ENCODE peak calls at places on chromosomes 16 and 17, in four cellular contexts. G, Z, S and M are unnamed samples.

GRCh38 chr17:44960654-44961053 is 7.4 kb downstream of the C1QL1 start:
- DNase-seq in S (no peak), Z (no peak), G (no peak), M (no peak)

GRCh38 chr16:89015271-89015859 is 38.4 kb upstream of the CBFA2T3 start:
- DNase-seq in S (no peak), G (no peak), Z (no peak), M (no peak)

GRCh38 chr17:46842835-46843234 is 8.5 kb upstream of the WNT9B start:
- DNase-seq in S (no peak), G (no peak), Z (no peak), M (no peak)

GRCh38 chr17:45986056-45986455 is 13.0 kb upstream of the STH start:
- DNase-seq in Z (no peak), S (no peak), G (no peak), M (no peak)

GRCh38 chr17:57956311-57957119 is 1.3 kb upstream of the CUEDC1 start:
- DNase-seq in Z (peak; percentile 16), G (no peak), S (no peak), M (no peak)

GRCh38 chr17:72237223-72237622 is 116.4 kb downstream of the SOX9 start:
- DNase-seq in Z (no peak), G (no peak), S (no peak), M (no peak)

GRCh38 chr16:23564964-23565363 is 7.4 kb downstream of the UBFD1 start:
- DNase-seq in S (no peak), Z (no peak), G (no peak), M (no peak)

GRCh38 chr16:17408296-17408695 is 62.5 kb downstream of the XYLT1 start:
- DNase-seq in S (peak; percentile 39), Z (no peak), G (no peak), M (no peak)

GRCh38 chr17:72952641-72953313 is 139.7 kb downstream of the SLC39A11 start:
- DNase-seq in S (no peak), Z (no peak), G (no peak), M (no peak)

GRCh38 chr17:9292563-9292941 is 271.2 kb downstream of the NTN1 start:
- DNase-seq in Z (no peak), S (no peak), G (no peak), M (no peak)

GRCh38 chr17:19644493-19645210 is 3.9 kb upstream of the ALDH3A2 start:
- DNase-seq in G (no peak), Z (no peak), S (no peak), M (no peak)

GRCh38 chr16:55703003-55704001 is 47.5 kb downstream of the SLC6A2 start:
- DNase-seq in G (peak; percentile 28), Z (no peak), S (no peak), M (peak; percentile 49)

GRCh38 chr17:15395091-15395490 is 53.7 kb upstream of the TEKT3 start:
- DNase-seq in Z (no peak), S (no peak), G (no peak), M (no peak)

GRCh38 chr16:2686912-2687507 is 4.7 kb downstream of the KCTD5 start:
- DNase-seq in G (no peak), Z (no peak), S (no peak), M (no peak)

GRCh38 chr16:50261707-50262235 is 4.6 kb upstream of the ADCY7 start:
- DNase-seq in S (no peak), G (no peak), Z (no peak), M (no peak)

GRCh38 chr16:56824335-56824734 is 40.7 kb upstream of the SLC12A3 start:
- DNase-seq in Z (no peak), S (no peak), G (no peak), M (no peak)

GRCh38 chr17:35046740-35047283 is 16.7 kb downstream of the RFFL start:
- DNase-seq in G (no peak), Z (peak; percentile 22), S (peak; percentile 8), M (peak; percentile 32)

GRCh38 chr17:75457047-75457654 is 716 bp downstream of the TMEM94 start:
- DNase-seq in G (peak; percentile 15), Z (peak; percentile 17), S (no peak), M (no peak)

GRCh38 chr17:46151762-46152161 is 41.5 kb downstream of the KANSL1 start:
- DNase-seq in G (no peak), S (no peak), Z (no peak), M (no peak)

GRCh38 chr17:61396586-61397085 is 3.0 kb upstream of the TBX2 start:
- DNase-seq in G (no peak), S (no peak), Z (no peak), M (no peak)

GRCh38 chr17:66415366-66416206 is 113.2 kb downstream of the PRKCA start:
- DNase-seq in S (no peak), G (no peak), Z (no peak), M (no peak)

GRCh38 chr16:4293822-4294457 is 21.1 kb upstream of the TFAP4 start:
- DNase-seq in S (no peak), G (peak; percentile 35), Z (no peak), M (no peak)

GRCh38 chr17:71870546-71870862 is 250.3 kb upstream of the SOX9 start:
- DNase-seq in S (no peak), Z (no peak), G (no peak), M (no peak)

GRCh38 chr16:8998114-8998513 is 34.4 kb upstream of the USP7 start:
- DNase-seq in Z (no peak), G (peak; percentile 40), S (peak; percentile 35), M (peak; percentile 21)

GRCh38 chr17:39663688-39664580 is 1.2 kb upstream of the TCAP start:
- DNase-seq in G (no peak), Z (no peak), S (no peak), M (no peak)

GRCh38 chr16:57588821-57589220 is 39.6 kb upstream of the ADGRG1 start:
- DNase-seq in G (no peak), Z (no peak), S (no peak), M (no peak)

GRCh38 chr17:79945591-79946255 is 89.9 kb downstream of the TBC1D16 start:
- DNase-seq in S (no peak), G (no peak), Z (no peak), M (no peak)